ENCODE peak calls at places on chromosomes 7 and 10, in ten cellular contexts. One of them, this sample, is unnamed.

GRCh38 chr7:118214051-118214832 is 10.3 kb upstream of the ANKRD7 start:
- DNase-seq in heart left ventricle: peak
- DNase-seq in heart right ventricle: peak
- DNase-seq in Panc1: peak
- DNase-seq in H9: no peak
- DNase-seq in cardiac muscle cell: no peak
- DNase-seq in CD8-positive, alpha-beta T cell: peak
- DNase-seq in upper lobe of right lung: peak
- DNase-seq in uterus: peak
- DNase-seq in SJSA1: peak
- DNase-seq in this sample: peak

GRCh38 chr7:23469150-23469960 is 936 bp downstream of the IGF2BP3 start:
- DNase-seq in SJSA1: peak
- DNase-seq in cardiac muscle cell: peak
- DNase-seq in H9: no peak
- DNase-seq in CD8-positive, alpha-beta T cell: peak
- DNase-seq in upper lobe of right lung: no peak
- DNase-seq in heart left ventricle: no peak
- DNase-seq in Panc1: no peak
- DNase-seq in heart right ventricle: no peak
- DNase-seq in uterus: no peak
- DNase-seq in this sample: no peak

GRCh38 chr10:30413996-30414576 is 19.9 kb upstream of the MAP3K8 start:
- DNase-seq in SJSA1: no peak
- DNase-seq in uterus: no peak
- DNase-seq in heart left ventricle: no peak
- DNase-seq in upper lobe of right lung: no peak
- DNase-seq in Panc1: no peak
- DNase-seq in CD8-positive, alpha-beta T cell: no peak
- DNase-seq in heart right ventricle: no peak
- DNase-seq in H9: no peak
- DNase-seq in cardiac muscle cell: peak
- DNase-seq in this sample: no peak

GRCh38 chr7:74174606-74175082 is 488 bp downstream of the EIF4H start:
- DNase-seq in SJSA1: peak
- DNase-seq in CD8-positive, alpha-beta T cell: peak
- DNase-seq in H9: peak
- DNase-seq in heart left ventricle: peak
- DNase-seq in Panc1: no peak
- DNase-seq in heart right ventricle: peak
- DNase-seq in upper lobe of right lung: peak
- DNase-seq in cardiac muscle cell: peak
- DNase-seq in uterus: peak
- DNase-seq in this sample: peak

GRCh38 chr10:101285519-101286070 is 56.3 kb upstream of the LBX1 start:
- DNase-seq in SJSA1: no peak
- DNase-seq in heart right ventricle: no peak
- DNase-seq in CD8-positive, alpha-beta T cell: no peak
- DNase-seq in upper lobe of right lung: no peak
- DNase-seq in H9: peak
- DNase-seq in cardiac muscle cell: no peak
- DNase-seq in uterus: no peak
- DNase-seq in heart left ventricle: no peak
- DNase-seq in Panc1: no peak
- DNase-seq in this sample: no peak

GRCh38 chr7:29123611-29124190 is 22.6 kb downstream of the CPVL start:
- DNase-seq in upper lobe of right lung: no peak
- DNase-seq in cardiac muscle cell: no peak
- DNase-seq in heart left ventricle: no peak
- DNase-seq in CD8-positive, alpha-beta T cell: no peak
- DNase-seq in heart right ventricle: no peak
- DNase-seq in H9: no peak
- DNase-seq in uterus: no peak
- DNase-seq in Panc1: no peak
- DNase-seq in SJSA1: no peak
- DNase-seq in this sample: no peak

GRCh38 chr7:34041716-34042115 is 136.4 kb downstream of the BMPER start:
- DNase-seq in SJSA1: no peak
- DNase-seq in heart right ventricle: no peak
- DNase-seq in uterus: no peak
- DNase-seq in H9: no peak
- DNase-seq in upper lobe of right lung: no peak
- DNase-seq in cardiac muscle cell: no peak
- DNase-seq in Panc1: no peak
- DNase-seq in CD8-positive, alpha-beta T cell: no peak
- DNase-seq in heart left ventricle: no peak
- DNase-seq in this sample: no peak

GRCh38 chr10:73873163-73873842 is 1.1 kb downstream of the CAMK2G start:
- DNase-seq in cardiac muscle cell: no peak
- DNase-seq in heart left ventricle: no peak
- DNase-seq in SJSA1: no peak
- DNase-seq in CD8-positive, alpha-beta T cell: no peak
- DNase-seq in uterus: no peak
- DNase-seq in Panc1: no peak
- DNase-seq in H9: no peak
- DNase-seq in heart right ventricle: no peak
- DNase-seq in upper lobe of right lung: no peak
- DNase-seq in this sample: no peak

GRCh38 chr10:111098679-111099437 is 22.0 kb downstream of the ADRA2A start:
- DNase-seq in SJSA1: no peak
- DNase-seq in CD8-positive, alpha-beta T cell: no peak
- DNase-seq in heart left ventricle: no peak
- DNase-seq in heart right ventricle: no peak
- DNase-seq in H9: no peak
- DNase-seq in uterus: no peak
- DNase-seq in cardiac muscle cell: no peak
- DNase-seq in upper lobe of right lung: peak
- DNase-seq in Panc1: no peak
- DNase-seq in this sample: no peak

GRCh38 chr7:128932862-128933821 is 4.6 kb upstream of the IRF5 start:
- DNase-seq in H9: no peak
- DNase-seq in Panc1: no peak
- DNase-seq in heart right ventricle: no peak
- DNase-seq in upper lobe of right lung: peak
- DNase-seq in SJSA1: no peak
- DNase-seq in uterus: no peak
- DNase-seq in heart left ventricle: peak
- DNase-seq in CD8-positive, alpha-beta T cell: no peak
- DNase-seq in cardiac muscle cell: no peak
- DNase-seq in this sample: peak

GRCh38 chr10:51706225-51706624 is 6.8 kb upstream of the CSTF2T start:
- DNase-seq in Panc1: no peak
- DNase-seq in H9: no peak
- DNase-seq in upper lobe of right lung: no peak
- DNase-seq in heart left ventricle: peak
- DNase-seq in heart right ventricle: peak
- DNase-seq in uterus: peak
- DNase-seq in cardiac muscle cell: no peak
- DNase-seq in CD8-positive, alpha-beta T cell: no peak
- DNase-seq in SJSA1: no peak
- DNase-seq in this sample: no peak

DNA sequence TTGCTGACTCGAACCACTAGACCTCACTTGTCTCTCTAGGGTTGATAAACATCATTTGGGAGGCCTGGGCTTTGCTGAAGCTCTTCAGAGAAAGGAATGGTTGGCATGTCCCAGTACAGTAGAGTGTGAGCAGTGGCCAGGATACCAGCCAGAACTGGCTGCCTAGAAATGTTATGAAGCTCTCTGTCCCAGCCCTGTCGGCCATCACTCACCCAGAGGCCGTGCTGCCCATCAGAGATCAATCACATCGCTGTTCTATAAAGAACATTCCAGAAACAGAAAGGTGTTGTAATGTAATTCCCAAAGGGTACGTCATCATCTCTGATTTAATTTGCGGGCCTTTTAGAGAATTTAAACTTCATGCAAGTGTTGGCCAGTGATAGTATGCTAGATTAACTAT is 111.5 kb downstream of the PRPF18 start:
- DNase-seq in Panc1: no peak
- DNase-seq in uterus: no peak
- DNase-seq in CD8-positive, alpha-beta T cell: no peak
- DNase-seq in upper lobe of right lung: no peak
- DNase-seq in cardiac muscle cell: no peak
- DNase-seq in heart right ventricle: no peak
- DNase-seq in H9: no peak
- DNase-seq in heart left ventricle: peak
- DNase-seq in SJSA1: no peak
- DNase-seq in this sample: no peak
- H3K27ac ChIP-seq in Panc1: no peak
- H3K27ac ChIP-seq in uterus: no peak
- H3K27ac ChIP-seq in CD8-positive, alpha-beta T cell: no peak
- H3K27ac ChIP-seq in upper lobe of right lung: no peak
- H3K27ac ChIP-seq in cardiac muscle cell: no peak
- H3K27ac ChIP-seq in heart right ventricle: peak
- H3K27ac ChIP-seq in H9: no peak
- H3K27ac ChIP-seq in heart left ventricle: peak
- H3K27ac ChIP-seq in SJSA1: no peak
- H3K27ac ChIP-seq in this sample: no peak

GRCh38 chr10:6234371-6234770 is 31.6 kb downstream of the PFKFB3 start:
- DNase-seq in Panc1: no peak
- DNase-seq in cardiac muscle cell: no peak
- DNase-seq in H9: no peak
- DNase-seq in CD8-positive, alpha-beta T cell: no peak
- DNase-seq in upper lobe of right lung: peak
- DNase-seq in SJSA1: no peak
- DNase-seq in heart left ventricle: no peak
- DNase-seq in uterus: no peak
- DNase-seq in heart right ventricle: no peak
- DNase-seq in this sample: no peak

GRCh38 chr10:6233725-6234277 is 31.1 kb downstream of the PFKFB3 start:
- DNase-seq in upper lobe of right lung: no peak
- DNase-seq in heart right ventricle: no peak
- DNase-seq in heart left ventricle: no peak
- DNase-seq in SJSA1: no peak
- DNase-seq in H9: no peak
- DNase-seq in uterus: no peak
- DNase-seq in CD8-positive, alpha-beta T cell: no peak
- DNase-seq in Panc1: no peak
- DNase-seq in cardiac muscle cell: no peak
- DNase-seq in this sample: no peak

GRCh38 chr10:6231730-6232129 is 29.0 kb downstream of the PFKFB3 start:
- DNase-seq in heart right ventricle: no peak
- DNase-seq in uterus: no peak
- DNase-seq in upper lobe of right lung: no peak
- DNase-seq in SJSA1: no peak
- DNase-seq in Panc1: no peak
- DNase-seq in cardiac muscle cell: no peak
- DNase-seq in CD8-positive, alpha-beta T cell: no peak
- DNase-seq in H9: no peak
- DNase-seq in heart left ventricle: no peak
- DNase-seq in this sample: no peak

GRCh38 chr10:6232225-6232807 is 29.6 kb downstream of the PFKFB3 start:
- DNase-seq in Panc1: no peak
- DNase-seq in heart right ventricle: no peak
- DNase-seq in cardiac muscle cell: no peak
- DNase-seq in uterus: no peak
- DNase-seq in CD8-positive, alpha-beta T cell: no peak
- DNase-seq in SJSA1: no peak
- DNase-seq in H9: peak
- DNase-seq in upper lobe of right lung: no peak
- DNase-seq in heart left ventricle: no peak
- DNase-seq in this sample: peak

DNA sequence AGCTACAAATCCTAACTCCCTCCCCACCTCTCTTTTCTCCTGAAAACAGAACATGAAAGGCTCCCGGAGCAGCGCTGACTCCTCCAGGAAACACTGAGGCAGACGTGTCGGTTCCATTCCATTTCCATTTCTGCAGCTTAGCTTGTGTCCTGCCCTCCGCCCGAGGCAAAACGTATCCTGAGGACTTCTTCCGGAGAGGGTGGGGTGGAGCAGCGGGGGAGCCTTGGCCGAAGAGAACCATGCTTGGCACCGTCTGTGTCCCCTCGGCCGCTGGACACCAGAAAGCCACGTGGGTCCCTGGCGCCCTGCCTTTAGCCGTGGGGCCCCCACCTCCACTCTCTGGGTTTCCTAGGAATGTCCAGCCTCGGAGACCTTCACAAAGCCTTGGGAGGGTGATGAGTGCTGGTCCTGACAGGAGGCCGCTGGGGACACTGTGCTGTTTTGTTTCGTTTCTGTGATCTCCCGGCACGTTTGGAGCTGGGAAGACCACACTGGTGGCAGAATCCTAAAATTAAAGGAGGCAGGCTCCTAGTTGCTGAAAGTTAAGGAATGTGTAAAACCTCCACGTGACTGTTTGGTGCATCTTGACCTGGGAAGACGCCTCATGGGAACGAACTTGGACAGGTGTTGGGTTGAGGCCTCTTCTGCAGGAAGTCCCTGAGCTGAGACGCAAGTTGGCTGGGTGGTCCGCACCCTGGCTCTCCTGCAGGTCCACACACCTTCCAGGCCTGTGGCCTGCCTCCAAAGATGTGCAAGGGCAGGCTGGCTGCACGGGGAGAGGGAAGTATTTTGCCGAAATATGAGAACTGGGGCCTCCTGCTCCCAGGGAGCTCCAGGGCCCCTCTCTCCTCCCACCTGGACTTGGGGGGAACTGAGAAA is 30.4 kb downstream of the PFKFB3 start:
- DNase-seq in upper lobe of right lung: no peak
- DNase-seq in heart left ventricle: no peak
- DNase-seq in SJSA1: no peak
- DNase-seq in Panc1: no peak
- DNase-seq in H9: no peak
- DNase-seq in uterus: no peak
- DNase-seq in cardiac muscle cell: no peak
- DNase-seq in CD8-positive, alpha-beta T cell: no peak
- DNase-seq in heart right ventricle: no peak
- DNase-seq in this sample: peak
- H3K27ac ChIP-seq in upper lobe of right lung: no peak
- H3K27ac ChIP-seq in heart left ventricle: no peak
- H3K27ac ChIP-seq in SJSA1: no peak
- H3K27ac ChIP-seq in Panc1: no peak
- H3K27ac ChIP-seq in H9: no peak
- H3K27ac ChIP-seq in uterus: no peak
- H3K27ac ChIP-seq in cardiac muscle cell: peak
- H3K27ac ChIP-seq in CD8-positive, alpha-beta T cell: no peak
- H3K27ac ChIP-seq in heart right ventricle: no peak
- H3K27ac ChIP-seq in this sample: no peak

GRCh38 chr7:151692721-151693120 is 173.0 kb upstream of the RHEB start:
- DNase-seq in CD8-positive, alpha-beta T cell: no peak
- DNase-seq in heart left ventricle: no peak
- DNase-seq in Panc1: no peak
- DNase-seq in H9: peak
- DNase-seq in upper lobe of right lung: no peak
- DNase-seq in heart right ventricle: peak
- DNase-seq in uterus: no peak
- DNase-seq in cardiac muscle cell: peak
- DNase-seq in SJSA1: no peak
- DNase-seq in this sample: no peak
- H3K27ac ChIP-seq in CD8-positive, alpha-beta T cell: no peak
- H3K27ac ChIP-seq in heart left ventricle: peak
- H3K27ac ChIP-seq in Panc1: peak
- H3K27ac ChIP-seq in H9: no peak
- H3K27ac ChIP-seq in upper lobe of right lung: no peak
- H3K27ac ChIP-seq in heart right ventricle: no peak
- H3K27ac ChIP-seq in uterus: no peak
- H3K27ac ChIP-seq in cardiac muscle cell: peak
- H3K27ac ChIP-seq in SJSA1: no peak
- H3K27ac ChIP-seq in this sample: no peak

DNA sequence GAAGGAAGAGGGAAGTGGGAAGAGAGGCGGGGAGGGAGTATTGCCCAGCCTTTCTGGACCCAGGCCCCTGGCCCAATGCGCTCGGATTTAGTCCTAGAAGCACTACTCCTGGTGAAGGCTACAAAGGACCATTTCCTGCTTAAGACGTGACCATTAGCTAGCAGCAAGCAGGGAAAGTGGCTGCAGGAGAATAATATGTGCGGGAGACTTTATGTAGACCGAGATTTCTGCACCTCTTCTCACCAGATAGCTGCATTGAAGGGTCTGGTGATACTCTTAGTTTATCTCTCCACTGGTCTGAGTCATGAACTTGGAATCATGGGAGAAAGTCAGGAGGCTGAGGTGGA is 3.1 kb downstream of the VAX1 start:
- DNase-seq in heart left ventricle: no peak
- DNase-seq in cardiac muscle cell: no peak
- DNase-seq in Panc1: no peak
- DNase-seq in heart right ventricle: no peak
- DNase-seq in H9: no peak
- DNase-seq in upper lobe of right lung: no peak
- DNase-seq in SJSA1: no peak
- DNase-seq in uterus: no peak
- DNase-seq in CD8-positive, alpha-beta T cell: no peak
- DNase-seq in this sample: no peak
- H3K27ac ChIP-seq in heart left ventricle: no peak
- H3K27ac ChIP-seq in cardiac muscle cell: no peak
- H3K27ac ChIP-seq in Panc1: no peak
- H3K27ac ChIP-seq in heart right ventricle: no peak
- H3K27ac ChIP-seq in H9: no peak
- H3K27ac ChIP-seq in upper lobe of right lung: no peak
- H3K27ac ChIP-seq in SJSA1: no peak
- H3K27ac ChIP-seq in uterus: no peak
- H3K27ac ChIP-seq in CD8-positive, alpha-beta T cell: no peak
- H3K27ac ChIP-seq in this sample: no peak